ENCODE peak calls at places on chromosomes 3 and 15, in ten cellular contexts. One of them, this sample, is unnamed.

GRCh38 chr3:46293991-46294833 is 52.0 kb downstream of the CCR3 start:
- DNase-seq in SJCRH30: no peak
- DNase-seq in lower leg skin: no peak
- DNase-seq in left ventricle myocardium inferior: no peak
- DNase-seq in HS-5: no peak
- DNase-seq in NCI-H774: no peak
- DNase-seq in AG09309: no peak
- DNase-seq in AG04450: no peak
- DNase-seq in NCI-H2081: no peak
- DNase-seq in upper lobe of right lung: no peak
- DNase-seq in this sample: no peak

GRCh38 chr3:169400205-169400604 is 263.3 kb downstream of the MECOM start:
- DNase-seq in AG04450: no peak
- DNase-seq in AG09309: no peak
- DNase-seq in lower leg skin: no peak
- DNase-seq in left ventricle myocardium inferior: no peak
- DNase-seq in SJCRH30: no peak
- DNase-seq in upper lobe of right lung: no peak
- DNase-seq in NCI-H2081: peak
- DNase-seq in HS-5: no peak
- DNase-seq in NCI-H774: no peak
- DNase-seq in this sample: no peak

GRCh38 chr3:31406901-31407300 is 125.8 kb upstream of the STT3B start:
- DNase-seq in HS-5: no peak
- DNase-seq in AG04450: no peak
- DNase-seq in NCI-H2081: no peak
- DNase-seq in AG09309: no peak
- DNase-seq in SJCRH30: peak
- DNase-seq in upper lobe of right lung: no peak
- DNase-seq in lower leg skin: no peak
- DNase-seq in left ventricle myocardium inferior: no peak
- DNase-seq in NCI-H774: no peak
- DNase-seq in this sample: no peak

GRCh38 chr15:39666671-39667070 is 85.8 kb downstream of the THBS1 start:
- DNase-seq in upper lobe of right lung: no peak
- DNase-seq in AG09309: peak
- DNase-seq in HS-5: no peak
- DNase-seq in left ventricle myocardium inferior: no peak
- DNase-seq in NCI-H2081: no peak
- DNase-seq in NCI-H774: no peak
- DNase-seq in lower leg skin: no peak
- DNase-seq in AG04450: peak
- DNase-seq in SJCRH30: no peak
- DNase-seq in this sample: no peak

GRCh38 chr3:189304465-189305341 is 132.9 kb downstream of the TPRG1 start:
- DNase-seq in HS-5: no peak
- DNase-seq in NCI-H2081: peak
- DNase-seq in AG04450: no peak
- DNase-seq in upper lobe of right lung: peak
- DNase-seq in SJCRH30: peak
- DNase-seq in NCI-H774: peak
- DNase-seq in lower leg skin: peak
- DNase-seq in left ventricle myocardium inferior: no peak
- DNase-seq in AG09309: no peak
- DNase-seq in this sample: peak

GRCh38 chr15:39741258-39741657 is 41.4 kb downstream of the FSIP1 start:
- DNase-seq in SJCRH30: no peak
- DNase-seq in AG04450: no peak
- DNase-seq in NCI-H774: no peak
- DNase-seq in left ventricle myocardium inferior: no peak
- DNase-seq in upper lobe of right lung: no peak
- DNase-seq in AG09309: no peak
- DNase-seq in NCI-H2081: no peak
- DNase-seq in HS-5: no peak
- DNase-seq in lower leg skin: no peak
- DNase-seq in this sample: no peak

GRCh38 chr3:15858547-15859506 is 61.0 kb upstream of the ANKRD28 start:
- DNase-seq in NCI-H774: peak
- DNase-seq in upper lobe of right lung: peak
- DNase-seq in SJCRH30: peak
- DNase-seq in AG09309: no peak
- DNase-seq in NCI-H2081: peak
- DNase-seq in AG04450: no peak
- DNase-seq in lower leg skin: peak
- DNase-seq in left ventricle myocardium inferior: peak
- DNase-seq in HS-5: no peak
- DNase-seq in this sample: no peak

GRCh38 chr3:196235452-196236122 is 19.3 kb downstream of the SLC51A start:
- DNase-seq in NCI-H2081: no peak
- DNase-seq in NCI-H774: no peak
- DNase-seq in AG04450: no peak
- DNase-seq in left ventricle myocardium inferior: no peak
- DNase-seq in upper lobe of right lung: no peak
- DNase-seq in AG09309: no peak
- DNase-seq in lower leg skin: no peak
- DNase-seq in HS-5: no peak
- DNase-seq in SJCRH30: no peak
- DNase-seq in this sample: no peak

GRCh38 chr3:43288850-43289249 is 2.5 kb downstream of the SNRK start:
- DNase-seq in SJCRH30: no peak
- DNase-seq in NCI-H774: no peak
- DNase-seq in NCI-H2081: no peak
- DNase-seq in left ventricle myocardium inferior: no peak
- DNase-seq in upper lobe of right lung: no peak
- DNase-seq in AG09309: no peak
- DNase-seq in HS-5: no peak
- DNase-seq in lower leg skin: no peak
- DNase-seq in AG04450: no peak
- DNase-seq in this sample: no peak

GRCh38 chr3:151871639-151872468 is 1.6 kb upstream of the SUCNR1 start:
- DNase-seq in AG04450: no peak
- DNase-seq in HS-5: no peak
- DNase-seq in SJCRH30: no peak
- DNase-seq in NCI-H774: no peak
- DNase-seq in AG09309: no peak
- DNase-seq in left ventricle myocardium inferior: no peak
- DNase-seq in NCI-H2081: no peak
- DNase-seq in lower leg skin: no peak
- DNase-seq in upper lobe of right lung: no peak
- DNase-seq in this sample: no peak

GRCh38 chr15:64842099-64842940 is 605 bp downstream of the PLEKHO2 start:
- DNase-seq in upper lobe of right lung: no peak
- DNase-seq in NCI-H774: no peak
- DNase-seq in AG04450: no peak
- DNase-seq in AG09309: no peak
- DNase-seq in NCI-H2081: no peak
- DNase-seq in lower leg skin: no peak
- DNase-seq in left ventricle myocardium inferior: peak
- DNase-seq in HS-5: no peak
- DNase-seq in SJCRH30: peak
- DNase-seq in this sample: no peak

GRCh38 chr15:45048784-45049631 is 26.0 kb downstream of the SORD start:
- DNase-seq in NCI-H2081: no peak
- DNase-seq in left ventricle myocardium inferior: no peak
- DNase-seq in HS-5: no peak
- DNase-seq in AG04450: no peak
- DNase-seq in NCI-H774: no peak
- DNase-seq in lower leg skin: no peak
- DNase-seq in upper lobe of right lung: no peak
- DNase-seq in AG09309: no peak
- DNase-seq in SJCRH30: no peak
- DNase-seq in this sample: no peak

GRCh38 chr3:2061360-2061759 is 37.3 kb upstream of the CNTN4 start:
- DNase-seq in AG04450: no peak
- DNase-seq in lower leg skin: no peak
- DNase-seq in AG09309: no peak
- DNase-seq in NCI-H774: no peak
- DNase-seq in SJCRH30: no peak
- DNase-seq in left ventricle myocardium inferior: no peak
- DNase-seq in NCI-H2081: no peak
- DNase-seq in upper lobe of right lung: no peak
- DNase-seq in HS-5: no peak
- DNase-seq in this sample: no peak

GRCh38 chr3:126959144-126959920 is 23.6 kb upstream of the PLXNA1 start:
- DNase-seq in AG04450: no peak
- DNase-seq in HS-5: no peak
- DNase-seq in NCI-H2081: no peak
- DNase-seq in left ventricle myocardium inferior: peak
- DNase-seq in AG09309: no peak
- DNase-seq in SJCRH30: no peak
- DNase-seq in NCI-H774: no peak
- DNase-seq in upper lobe of right lung: peak
- DNase-seq in lower leg skin: no peak
- DNase-seq in this sample: no peak

GRCh38 chr3:42214565-42215283 is 51.3 kb downstream of the CCK start:
- DNase-seq in NCI-H2081: no peak
- DNase-seq in SJCRH30: no peak
- DNase-seq in AG04450: no peak
- DNase-seq in NCI-H774: no peak
- DNase-seq in AG09309: no peak
- DNase-seq in upper lobe of right lung: no peak
- DNase-seq in left ventricle myocardium inferior: no peak
- DNase-seq in HS-5: peak
- DNase-seq in lower leg skin: no peak
- DNase-seq in this sample: no peak

GRCh38 chr15:31349233-31350141 is 22.9 kb downstream of the KLF13 start:
- DNase-seq in AG04450: no peak
- DNase-seq in left ventricle myocardium inferior: peak
- DNase-seq in upper lobe of right lung: no peak
- DNase-seq in HS-5: no peak
- DNase-seq in NCI-H2081: no peak
- DNase-seq in lower leg skin: peak
- DNase-seq in NCI-H774: no peak
- DNase-seq in AG09309: no peak
- DNase-seq in SJCRH30: no peak
- DNase-seq in this sample: no peak

GRCh38 chr15:53522878-53523455 is 236.5 kb downstream of the WDR72 start:
- DNase-seq in AG09309: no peak
- DNase-seq in SJCRH30: peak
- DNase-seq in NCI-H774: peak
- DNase-seq in lower leg skin: no peak
- DNase-seq in AG04450: no peak
- DNase-seq in upper lobe of right lung: no peak
- DNase-seq in HS-5: no peak
- DNase-seq in left ventricle myocardium inferior: no peak
- DNase-seq in NCI-H2081: peak
- DNase-seq in this sample: no peak

GRCh38 chr3:136772709-136773108 is 20.5 kb upstream of the STAG1 start:
- DNase-seq in SJCRH30: no peak
- DNase-seq in HS-5: no peak
- DNase-seq in NCI-H774: no peak
- DNase-seq in lower leg skin: no peak
- DNase-seq in AG04450: no peak
- DNase-seq in upper lobe of right lung: no peak
- DNase-seq in AG09309: no peak
- DNase-seq in NCI-H2081: no peak
- DNase-seq in left ventricle myocardium inferior: no peak
- DNase-seq in this sample: no peak

GRCh38 chr3:107884719-107885460 is 205.9 kb downstream of the CD47 start:
- DNase-seq in upper lobe of right lung: no peak
- DNase-seq in AG04450: peak
- DNase-seq in left ventricle myocardium inferior: no peak
- DNase-seq in NCI-H774: no peak
- DNase-seq in SJCRH30: peak
- DNase-seq in AG09309: peak
- DNase-seq in HS-5: peak
- DNase-seq in lower leg skin: no peak
- DNase-seq in NCI-H2081: no peak
- DNase-seq in this sample: no peak

GRCh38 chr3:2579206-2579605 is 480.5 kb downstream of the CNTN4 start:
- DNase-seq in HS-5: no peak
- DNase-seq in NCI-H774: no peak
- DNase-seq in lower leg skin: no peak
- DNase-seq in AG04450: no peak
- DNase-seq in NCI-H2081: peak
- DNase-seq in SJCRH30: peak
- DNase-seq in left ventricle myocardium inferior: no peak
- DNase-seq in AG09309: no peak
- DNase-seq in upper lobe of right lung: no peak
- DNase-seq in this sample: no peak

GRCh38 chr3:128572644-128573105 is 77.9 kb downstream of the RPN1 start:
- DNase-seq in SJCRH30: peak
- DNase-seq in AG09309: no peak
- DNase-seq in left ventricle myocardium inferior: no peak
- DNase-seq in lower leg skin: no peak
- DNase-seq in HS-5: no peak
- DNase-seq in NCI-H2081: no peak
- DNase-seq in upper lobe of right lung: no peak
- DNase-seq in NCI-H774: no peak
- DNase-seq in AG04450: no peak
- DNase-seq in this sample: no peak

GRCh38 chr15:64773606-64774555 is 1.5 kb downstream of the RBPMS2 start:
- DNase-seq in NCI-H2081: no peak
- DNase-seq in left ventricle myocardium inferior: no peak
- DNase-seq in AG04450: no peak
- DNase-seq in AG09309: no peak
- DNase-seq in SJCRH30: peak
- DNase-seq in HS-5: no peak
- DNase-seq in lower leg skin: no peak
- DNase-seq in upper lobe of right lung: no peak
- DNase-seq in NCI-H774: no peak
- DNase-seq in this sample: no peak

GRCh38 chr3:107705046-107705445 is 182.3 kb downstream of the BBX start:
- DNase-seq in NCI-H2081: no peak
- DNase-seq in upper lobe of right lung: no peak
- DNase-seq in AG09309: peak
- DNase-seq in left ventricle myocardium inferior: no peak
- DNase-seq in lower leg skin: no peak
- DNase-seq in AG04450: no peak
- DNase-seq in SJCRH30: no peak
- DNase-seq in HS-5: no peak
- DNase-seq in NCI-H774: no peak
- DNase-seq in this sample: no peak

GRCh38 chr3:189563841-189564563 is 67.2 kb upstream of the TP63 start:
- DNase-seq in upper lobe of right lung: no peak
- DNase-seq in AG04450: peak
- DNase-seq in left ventricle myocardium inferior: no peak
- DNase-seq in NCI-H2081: no peak
- DNase-seq in NCI-H774: no peak
- DNase-seq in HS-5: peak
- DNase-seq in SJCRH30: peak
- DNase-seq in AG09309: peak
- DNase-seq in lower leg skin: no peak
- DNase-seq in this sample: no peak

GRCh38 chr3:38411591-38411990 is 42.1 kb upstream of the ACVR2B start:
- DNase-seq in AG09309: no peak
- DNase-seq in lower leg skin: no peak
- DNase-seq in HS-5: no peak
- DNase-seq in left ventricle myocardium inferior: no peak
- DNase-seq in NCI-H2081: no peak
- DNase-seq in NCI-H774: no peak
- DNase-seq in upper lobe of right lung: no peak
- DNase-seq in SJCRH30: no peak
- DNase-seq in AG04450: no peak
- DNase-seq in this sample: no peak

GRCh38 chr15:93895976-93896770 is 335.2 kb upstream of the MCTP2 start:
- DNase-seq in SJCRH30: peak
- DNase-seq in lower leg skin: no peak
- DNase-seq in HS-5: no peak
- DNase-seq in AG04450: no peak
- DNase-seq in left ventricle myocardium inferior: no peak
- DNase-seq in upper lobe of right lung: no peak
- DNase-seq in NCI-H2081: peak
- DNase-seq in AG09309: no peak
- DNase-seq in NCI-H774: no peak
- DNase-seq in this sample: no peak

GRCh38 chr3:123706871-123707270 is 122.0 kb upstream of the HACD2 start:
- DNase-seq in lower leg skin: no peak
- DNase-seq in NCI-H774: no peak
- DNase-seq in NCI-H2081: no peak
- DNase-seq in HS-5: no peak
- DNase-seq in SJCRH30: no peak
- DNase-seq in left ventricle myocardium inferior: no peak
- DNase-seq in upper lobe of right lung: peak
- DNase-seq in AG04450: no peak
- DNase-seq in AG09309: no peak
- DNase-seq in this sample: no peak

GRCh38 chr3:72288955-72289707 is 504.2 kb upstream of the PROK2 start:
- DNase-seq in AG09309: peak
- DNase-seq in AG04450: peak
- DNase-seq in left ventricle myocardium inferior: no peak
- DNase-seq in HS-5: no peak
- DNase-seq in upper lobe of right lung: peak
- DNase-seq in NCI-H2081: no peak
- DNase-seq in NCI-H774: no peak
- DNase-seq in SJCRH30: peak
- DNase-seq in lower leg skin: peak
- DNase-seq in this sample: no peak

This sample was measured in NCI-H1436 treated with DMSO at 0.1 percent for 48 hours.